ENCODE peak calls at places on chromosome 16, in six cellular contexts. H, J, Q, Z, C and W are unnamed samples.

GRCh38 chr16:49620158-49620867 is 235.6 kb downstream of the ZNF423 start:
- DNase-seq in H (peak; percentile 76), J (no peak), Q (peak; percentile 33), Z (peak; percentile 81), C (peak; percentile 89), W (no peak)

GRCh38 chr16:15950167-15950854 is 895 bp downstream of the ABCC1 start:
- DNase-seq in H (peak; percentile 23), J (no peak), Q (peak; percentile 31), Z (peak; percentile 67), C (no peak), W (peak; percentile 33)

GRCh38 chr16:47036201-47036600 is 62.7 kb upstream of the DNAJA2 start:
- DNase-seq in H (no peak), J (no peak), Q (no peak), Z (no peak), C (no peak), W (no peak)

GRCh38 chr16:89114159-89114981 is 20.7 kb downstream of the ACSF3 start:
- DNase-seq in H (peak; percentile 71), J (no peak), Q (no peak), Z (no peak), C (no peak), W (peak; percentile 21)

GRCh38 chr16:4574919-4575705 is 19.0 kb downstream of the C16orf96 start:
- DNase-seq in H (no peak), J (no peak), Q (no peak), Z (no peak), C (no peak), W (no peak)

GRCh38 chr16:69812213-69813014 is 50.3 kb downstream of the WWP2 start:
- DNase-seq in H (no peak), J (no peak), Q (peak; percentile 54), Z (peak; percentile 21), C (no peak), W (peak; percentile 29)

GRCh38 chr16:52296070-52296469 is 250.9 kb downstream of the TOX3 start:
- DNase-seq in H (no peak), J (no peak), Q (no peak), Z (no peak), C (no peak), W (no peak)

GRCh38 chr16:30166202-30166902 is 17.1 kb upstream of the CORO1A start:
- DNase-seq in H (no peak), J (no peak), Q (no peak), Z (no peak), C (no peak), W (no peak)

GRCh38 chr16:86761117-86761971 is 183.0 kb downstream of the FOXL1 start:
- DNase-seq in H (peak; percentile 79), J (peak; percentile 74), Q (peak; percentile 60), Z (peak; percentile 81), C (peak; percentile 79), W (peak; percentile 70)

GRCh38 chr16:54547052-54547451 is 260.5 kb upstream of the IRX3 start:
- DNase-seq in H (no peak), J (no peak), Q (no peak), Z (no peak), C (no peak), W (no peak)

GRCh38 chr16:86522639-86523038 is 12.3 kb downstream of the FOXF1 start:
- DNase-seq in H (no peak), J (no peak), Q (no peak), Z (no peak), C (no peak), W (no peak)

GRCh38 chr16:14302399-14303181 is 231.5 kb downstream of the MRTFB start:
- DNase-seq in H (no peak), J (no peak), Q (no peak), Z (no peak), C (peak; percentile 37), W (no peak)

GRCh38 chr16:77551352-77551751 is 116.5 kb upstream of the ADAMTS18 start:
- DNase-seq in H (peak; percentile 32), J (no peak), Q (no peak), Z (peak; percentile 60), C (no peak), W (no peak)

GRCh38 chr16:89562027-89562599 is 1.6 kb downstream of the RPL13 start:
- DNase-seq in H (no peak), J (no peak), Q (peak; percentile 40), Z (no peak), C (no peak), W (peak; percentile 52)

GRCh38 chr16:53131363-53132071 is 76.7 kb downstream of the CHD9 start:
- DNase-seq in H (no peak), J (no peak), Q (peak; percentile 50), Z (peak; percentile 26), C (peak; percentile 65), W (peak; percentile 69)

GRCh38 chr16:64339052-64339770 is 782.7 kb downstream of the CDH11 start:
- DNase-seq in H (peak; percentile 49), J (peak; percentile 62), Q (peak; percentile 74), Z (peak; percentile 84), C (no peak), W (no peak)

GRCh38 chr16:10622036-10622921 is 41.9 kb upstream of the EMP2 start:
- DNase-seq in H (no peak), J (no peak), Q (no peak), Z (no peak), C (peak; percentile 26), W (no peak)

GRCh38 chr16:10001258-10001785 is 180.9 kb downstream of the GRIN2A start:
- DNase-seq in H (no peak), J (no peak), Q (no peak), Z (no peak), C (no peak), W (no peak)

GRCh38 chr16:14095883-14096551 is 24.9 kb downstream of the MRTFB start:
- DNase-seq in H (no peak), J (no peak), Q (peak; percentile 57), Z (no peak), C (no peak), W (peak; percentile 59)

GRCh38 chr16:50458694-50459271 is 89.4 kb upstream of the NKD1 start:
- DNase-seq in H (no peak), J (no peak), Q (no peak), Z (no peak), C (no peak), W (no peak)

GRCh38 chr16:9527976-9528375 is 436.5 kb downstream of the HAPSTR1 start:
- DNase-seq in H (no peak), J (no peak), Q (no peak), Z (no peak), C (no peak), W (no peak)

GRCh38 chr16:47887496-47887895 is 268.3 kb downstream of the ABCC12 start:
- DNase-seq in H (no peak), J (no peak), Q (peak; percentile 85), Z (peak; percentile 6), C (no peak), W (peak; percentile 91)

GRCh38 chr16:15765116-15765515 is 91.7 kb downstream of the MYH11 start:
- DNase-seq in H (no peak), J (no peak), Q (no peak), Z (no peak), C (no peak), W (no peak)

GRCh38 chr16:2716101-2716885 is 3.7 kb downstream of the PRSS27 start:
- DNase-seq in H (no peak), J (no peak), Q (no peak), Z (no peak), C (no peak), W (no peak)

GRCh38 chr16:74740795-74741304 is 33.8 kb downstream of the FA2H start:
- DNase-seq in H (no peak), J (no peak), Q (peak; percentile 84), Z (peak; percentile 40), C (peak; percentile 28), W (peak; percentile 86)

DNA sequence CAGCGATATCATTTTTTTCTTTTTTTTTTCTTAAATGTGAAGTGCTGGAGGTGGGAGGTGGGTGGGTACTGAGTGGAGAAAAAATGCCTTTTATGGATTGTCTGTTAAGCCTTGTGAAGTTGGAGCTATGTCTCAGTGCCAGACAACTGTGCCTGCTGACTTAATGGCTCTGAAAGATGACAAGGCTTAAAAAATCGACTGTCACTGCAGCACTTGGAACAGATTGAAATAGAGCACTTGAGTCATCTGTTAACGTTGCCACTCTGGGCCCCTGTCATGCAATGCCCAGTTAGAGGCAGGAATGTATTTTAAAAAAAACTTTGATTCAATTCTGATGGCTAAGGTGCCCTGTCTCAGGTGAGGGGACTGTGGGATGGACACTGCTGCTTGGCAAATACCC is 108.2 kb upstream of the HS3ST2 start:
- DNase-seq in H (no peak), J (no peak), Q (no peak), Z (no peak), C (no peak), W (no peak)
- H3K4me3 ChIP-seq in H (no peak overlapping the region), J (no peak overlapping the region), Q (no peak overlapping the region), Z (no peak overlapping the region), C (no peak overlapping the region), W (no peak overlapping the region)

GRCh38 chr16:27700596-27700995 is 150.7 kb downstream of the KATNIP start:
- DNase-seq in H (no peak), J (no peak), Q (no peak), Z (no peak), C (no peak), W (no peak)

GRCh38 chr16:27701381-27701780 is 151.4 kb downstream of the KATNIP start:
- DNase-seq in H (no peak), J (no peak), Q (no peak), Z (no peak), C (no peak), W (no peak)

GRCh38 chr16:27698266-27698665 is 148.3 kb downstream of the KATNIP start:
- DNase-seq in H (no peak), J (no peak), Q (no peak), Z (no peak), C (no peak), W (no peak)

GRCh38 chr16:27698746-27699145 is 148.8 kb downstream of the KATNIP start:
- DNase-seq in H (no peak), J (no peak), Q (no peak), Z (no peak), C (no peak), W (no peak)

DNA sequence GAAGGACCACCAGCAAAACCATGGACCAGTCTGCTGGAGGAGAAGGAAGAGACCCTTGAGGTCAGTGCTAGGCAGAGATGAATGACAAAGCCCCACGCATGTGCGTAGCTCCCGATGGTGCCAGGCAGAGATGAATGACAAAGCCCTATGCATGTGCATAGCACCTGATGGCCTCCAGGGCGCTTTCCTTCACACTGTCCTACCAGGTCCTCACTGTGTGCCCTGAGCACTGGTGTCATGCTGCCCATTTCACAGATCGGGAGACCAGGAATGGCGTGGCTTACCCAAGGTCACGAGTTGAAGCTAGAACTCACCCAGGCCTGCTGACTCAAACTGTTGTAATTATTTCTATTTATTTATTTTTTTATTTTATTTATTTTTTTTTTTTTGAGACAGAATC is 149.6 kb downstream of the KATNIP start:
- DNase-seq in H (no peak), J (no peak), Q (no peak), Z (no peak), C (no peak), W (no peak)
- TF ChIP-seq CTCF in H (peak; percentile 15), J (no peak), Q (no peak), Z (no peak), C (no peak), W (no peak)

GRCh38 chr16:31430380-31431052 is 2.4 kb upstream of the COX6A2 start:
- DNase-seq in H (no peak), J (no peak), Q (no peak), Z (no peak), C (no peak), W (no peak)
- H3K4me3 ChIP-seq in H (no peak overlapping the region), J (no peak overlapping the region), Q (no peak overlapping the region), Z (no peak overlapping the region), C (no peak overlapping the region), W (no peak overlapping the region)

DNA sequence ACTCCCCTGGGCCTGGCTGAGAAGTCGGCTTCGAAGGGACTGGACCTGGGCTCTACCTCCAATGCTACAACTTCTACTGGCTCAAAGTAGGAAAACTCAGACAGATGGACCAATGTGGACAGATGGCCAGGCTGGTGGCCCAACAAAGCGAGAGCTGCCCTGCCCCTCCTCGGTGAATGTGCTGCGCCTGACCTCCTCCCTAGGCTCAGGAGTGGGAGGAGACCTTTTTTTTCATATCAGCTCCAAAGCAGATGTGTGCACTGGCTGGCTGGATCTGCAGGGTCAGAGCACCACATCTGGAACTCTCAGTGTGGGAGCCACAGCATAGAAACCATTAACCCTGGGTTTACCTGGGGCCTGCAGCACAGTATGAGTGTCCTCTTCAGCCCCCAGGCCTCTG is 20.8 kb downstream of the ATP6V0D1 start:
- DNase-seq in H (no peak), J (no peak), Q (no peak), Z (no peak), C (no peak), W (no peak)
- TF ChIP-seq CTCF in H (no peak), J (no peak), Q (no peak), Z (no peak), C (no peak), W (no peak)